ENCODE peak calls at places on chromosomes 1 and 21, in four cellular contexts. G is CD8-positive, alpha-beta memory T cell; T is left ventricle myocardium inferior; A is cardiac muscle cell. B is an unnamed sample.
A peak's percentile ranks its signal among the peaks of the same experiment; 100 is the strongest.

GRCh38 chr1:100941098-100941527 is 45.2 kb downstream of the SLC30A7 start:
- DNase-seq in T (no peak), A (no peak), G (no peak), B (no peak)

GRCh38 chr1:1260843-1261560 is 12.7 kb downstream of the UBE2J2 start:
- DNase-seq in T (no peak), A (no peak), G (no peak), B (no peak)

GRCh38 chr1:80509965-80510522 is 1290.7 kb upstream of the ADGRL2 start:
- DNase-seq in G (no peak), A (no peak), T (no peak), B (no peak)

GRCh38 chr1:1118893-1119220 is 3.0 kb upstream of the C1orf159 start:
- DNase-seq in G (no peak), A (no peak), T (no peak), B (no peak)

GRCh38 chr1:60963167-60963909 is 119.0 kb upstream of the NFIA start:
- DNase-seq in G (no peak), T (no peak), A (no peak), B (no peak)

GRCh38 chr1:47708658-47709301 is 270.9 kb downstream of the FOXD2 start:
- DNase-seq in G (no peak), T (no peak), A (peak; percentile 55), B (no peak)

GRCh38 chr1:209048961-209049669 is 534.4 kb upstream of the CAMK1G start:
- DNase-seq in T (no peak), A (peak; percentile 5), G (no peak), B (no peak)

GRCh38 chr1:109183339-109183738 is 30.4 kb upstream of the SARS1 start:
- DNase-seq in A (no peak), G (no peak), T (no peak), B (no peak)

GRCh38 chr21:34642211-34643075 is 26.4 kb upstream of the CLIC6 start:
- DNase-seq in G (no peak), T (no peak), A (peak; percentile 54), B (no peak)

GRCh38 chr1:203380395-203381150 is 29.7 kb upstream of the FMOD start:
- DNase-seq in T (no peak), A (no peak), G (no peak), B (no peak)

GRCh38 chr1:212313616-212314015 is 28.4 kb downstream of the PPP2R5A start:
- DNase-seq in A (peak; percentile 39), T (no peak), G (no peak), B (no peak)

GRCh38 chr1:22287946-22288520 is 145.1 kb upstream of the WNT4 start:
- DNase-seq in A (no peak), G (no peak), T (no peak), B (no peak)

GRCh38 chr21:14543983-14544382 is 2.1 kb downstream of the SAMSN1 start:
- DNase-seq in T (no peak), A (no peak), G (no peak), B (no peak)
- H3K4me3 ChIP-seq in T (no peak overlapping the region), A (no peak overlapping the region), G (peak overlapping the region; percentile 58), B (no peak overlapping the region)

GRCh38 chr1:155729031-155729898 is 40.4 kb downstream of the DAP3 start:
- DNase-seq in G (no peak), T (no peak), A (peak; percentile 81), B (peak; percentile 70)
- H3K9me3 ChIP-seq in G (no peaks in the 10 kb centered on the region), T (no peaks in the 10 kb centered on the region), A (no peaks in the 10 kb centered on the region), B (no peaks in the 10 kb centered on the region)

GRCh38 chr1:93708734-93709481 is 27.3 kb upstream of the BCAR3 start:
- DNase-seq in T (no peak), A (peak; percentile 56), G (no peak), B (peak; percentile 51)
- H3K4me3 ChIP-seq in T (no peak overlapping the region), A (no peak overlapping the region), G (no peak overlapping the region), B (no peak overlapping the region)

GRCh38 chr1:246515390-246516005 is 8.4 kb upstream of the SMYD3 start:
- DNase-seq in T (no peak), A (no peak), G (no peak), B (no peak)
- H3K9me3 ChIP-seq in T (peaks cover 40% of the 10 kb centered on the region), A (no peaks in the 10 kb centered on the region), G (peaks cover 13% of the 10 kb centered on the region), B (no peaks in the 10 kb centered on the region)

GRCh38 chr1:40693425-40693824 is 1.9 kb downstream of the NFYC start:
- DNase-seq in A (no peak), G (no peak), T (no peak), B (no peak)
- H3K4me3 ChIP-seq in A (no peak overlapping the region), G (peak overlapping the region; percentile 94), T (no peak overlapping the region), B (no peak overlapping the region)

GRCh38 chr1:5649795-5650194 is 342.4 kb downstream of the NPHP4 start:
- DNase-seq in G (no peak), T (no peak), A (no peak), B (no peak)

GRCh38 chr1:5650283-5651026 is 341.8 kb downstream of the NPHP4 start:
- DNase-seq in G (no peak), A (no peak), T (no peak), B (no peak)

GRCh38 chr1:5649166-5649551 is 343.1 kb downstream of the NPHP4 start:
- DNase-seq in T (no peak), G (no peak), A (no peak), B (no peak)

GRCh38 chr1:5647226-5647625 is 345.0 kb downstream of the NPHP4 start:
- DNase-seq in G (no peak), T (no peak), A (no peak), B (no peak)

DNA sequence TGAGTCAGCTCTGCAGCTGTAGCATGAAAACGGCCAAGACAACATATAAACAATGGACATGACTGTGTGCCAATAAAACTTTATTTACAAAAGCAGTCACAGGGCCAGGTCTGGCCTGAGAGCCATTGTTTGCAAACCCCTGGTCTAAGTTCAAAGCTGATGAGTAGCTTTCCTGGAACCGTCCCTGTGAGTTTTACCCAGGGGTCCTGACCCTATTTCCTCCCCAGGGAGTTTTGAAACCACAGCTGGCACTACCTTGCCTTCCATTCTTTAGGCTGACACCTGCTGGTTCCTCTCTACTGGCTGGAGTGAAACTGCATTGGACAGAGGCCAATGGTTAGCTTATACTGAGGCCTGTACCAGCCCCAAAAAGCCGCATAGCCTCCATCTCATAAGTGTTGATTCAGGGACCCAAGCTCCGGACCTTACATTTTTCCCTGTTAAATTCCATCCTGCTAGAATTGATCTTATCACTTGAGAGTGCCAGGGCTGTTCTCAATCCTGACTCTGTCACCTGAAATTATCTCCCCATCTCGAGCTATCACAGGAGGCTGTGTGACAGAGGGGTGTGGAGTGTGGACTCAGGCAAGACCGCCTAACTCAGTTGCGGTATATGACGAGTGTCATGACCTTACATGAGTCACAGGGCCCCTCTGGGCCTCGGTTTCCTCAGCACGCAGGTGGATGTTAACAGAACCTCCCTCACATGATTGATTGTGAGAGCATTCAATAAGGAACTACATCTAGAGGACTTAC is 343.6 kb downstream of the NPHP4 start:
- DNase-seq in T (no peak), G (no peak), A (no peak), B (no peak)
- H3K9me3 ChIP-seq in T (peaks cover 7% of the 10 kb centered on the region), G (no peaks in the 10 kb centered on the region), A (no peaks in the 10 kb centered on the region), B (no peaks in the 10 kb centered on the region)

DNA sequence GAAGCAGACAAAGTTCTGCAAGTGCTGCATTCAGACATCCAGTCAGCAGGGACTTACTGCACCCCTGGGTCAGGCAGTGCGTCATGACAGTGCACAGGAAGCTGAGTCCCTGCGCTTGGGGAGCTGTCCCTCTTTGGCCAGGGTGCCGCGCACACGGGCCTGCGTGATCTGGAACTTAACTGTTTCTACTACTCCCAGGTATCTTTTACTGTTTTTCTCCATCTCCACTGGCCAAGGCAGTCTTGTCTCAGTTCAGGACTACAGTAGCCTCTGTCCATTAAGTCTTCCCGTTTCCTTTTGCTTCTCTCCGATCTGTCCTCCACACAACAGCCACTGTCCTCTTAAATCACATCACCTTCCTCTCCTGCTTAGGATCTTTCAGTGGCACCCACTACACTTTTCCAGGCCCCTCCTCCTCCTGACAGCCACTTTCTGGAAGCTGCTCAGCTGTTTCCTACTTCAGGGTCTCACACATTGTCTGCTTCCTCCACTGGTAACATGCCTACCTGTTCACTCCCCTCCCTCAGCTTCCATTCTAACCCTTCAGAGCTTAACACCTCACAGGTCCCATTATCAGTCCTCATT is 15.9 kb downstream of the ERRFI1 start:
- DNase-seq in G (no peak), T (peak; percentile 42), A (no peak), B (no peak)
- H3K4me3 ChIP-seq in G (no peak overlapping the region), T (no peak overlapping the region), A (no peak overlapping the region), B (no peak overlapping the region)